ENCODE peak calls at places on chromosome 18, in seven cellular contexts. Q, Y, I, A, L, M and V are unnamed samples. For H3K4me1, the result is how much of the 10 kb centered on the place peaks cover.

GRCh38 chr18:63342206-63342605 is 22.6 kb upstream of the BCL2 start:
- DNase-seq in A (no peak), I (no peak), L (peak), Y (no peak), Q (no peak), M (no peak), V (no peak)

GRCh38 chr18:64678048-64678447 is 529.2 kb upstream of the LINC00305 start:
- DNase-seq in Y (no peak), M (no peak), L (no peak), Q (no peak), I (no peak), A (no peak), V (no peak)

GRCh38 chr18:25350561-25351201 is 1.3 kb downstream of the ZNF521 start:
- DNase-seq in M (no peak), A (peak), I (peak), L (peak), Y (peak), Q (no peak), V (peak)

GRCh38 chr18:47767699-47768098 is 162.8 kb downstream of the SMAD2 start:
- DNase-seq in L (no peak), M (no peak), I (no peak), Q (no peak), A (no peak), Y (no peak), V (no peak)

GRCh38 chr18:79904357-79905147 is 46.9 kb downstream of the SLC66A2 start:
- DNase-seq in M (no peak), Q (no peak), I (no peak), L (no peak), A (no peak), Y (peak), V (peak)

GRCh38 chr18:50662177-50662576 is 102.3 kb downstream of the MAPK4 start:
- DNase-seq in Q (no peak), A (no peak), L (no peak), M (no peak), I (no peak), Y (no peak), V (no peak)

GRCh38 chr18:46039967-46040746 is 31.9 kb downstream of the PSTPIP2 start:
- DNase-seq in Y (no peak), L (no peak), M (no peak), Q (no peak), A (no peak), I (no peak), V (no peak)

GRCh38 chr18:3603460-3604259 is 153.7 kb downstream of the TGIF1 start:
- DNase-seq in M (peak), Q (no peak), I (no peak), Y (no peak), A (peak), L (peak), V (no peak)

GRCh38 chr18:51514128-51514527 is 316.6 kb upstream of the MEX3C start:
- DNase-seq in L (no peak), Q (no peak), Y (no peak), M (no peak), A (no peak), I (no peak), V (no peak)

GRCh38 chr18:70459251-70459650 is 170.4 kb downstream of the SOCS6 start:
- DNase-seq in L (no peak), Y (no peak), M (no peak), Q (no peak), A (no peak), I (no peak), V (no peak)

GRCh38 chr18:22971038-22971437 is 37.9 kb downstream of the RBBP8 start:
- DNase-seq in I (no peak), L (no peak), A (no peak), M (no peak), Q (no peak), Y (no peak), V (no peak)

GRCh38 chr18:50622865-50623393 is 63.0 kb downstream of the MAPK4 start:
- DNase-seq in Y (no peak), I (no peak), Q (no peak), L (no peak), A (no peak), M (no peak), V (no peak)

GRCh38 chr18:54825626-54826344 is 2.5 kb upstream of the RAB27B start:
- DNase-seq in L (no peak), Q (no peak), A (no peak), Y (no peak), M (no peak), I (no peak), V (no peak)

GRCh38 chr18:76232813-76233212 is 262.2 kb downstream of the ZNF516 start:
- DNase-seq in Q (no peak), I (no peak), A (no peak), M (no peak), L (no peak), Y (no peak), V (no peak)

GRCh38 chr18:21444465-21445023 is 156.0 kb downstream of the ESCO1 start:
- DNase-seq in L (no peak), Y (no peak), M (peak), Q (no peak), A (no peak), I (peak), V (no peak)

GRCh38 chr18:4241218-4241617 is 213.9 kb downstream of the DLGAP1 start:
- DNase-seq in M (no peak), Q (no peak), Y (no peak), L (no peak), I (no peak), A (no peak), V (no peak)

GRCh38 chr18:48613589-48613988 is 74.8 kb downstream of the CTIF start:
- DNase-seq in Q (no peak), Y (peak), M (no peak), I (peak), L (peak), A (peak), V (peak)

GRCh38 chr18:57819671-57820460 is 16.8 kb upstream of the ATP8B1 start:
- DNase-seq in L (peak), I (peak), M (no peak), Q (no peak), A (no peak), Y (peak), V (peak)

GRCh38 chr18:56238576-56238975 is 399.8 kb downstream of the TXNL1 start:
- DNase-seq in Q (no peak), L (no peak), Y (no peak), I (no peak), M (no peak), A (no peak), V (no peak)

GRCh38 chr18:37261988-37262387 is 303.6 kb downstream of the CELF4 start:
- DNase-seq in M (no peak), Q (no peak), Y (no peak), A (peak), I (no peak), L (no peak), V (peak)

GRCh38 chr18:50862401-50862800 is 16.5 kb upstream of the ME2 start:
- DNase-seq in M (no peak), Y (peak), L (no peak), Q (no peak), I (no peak), A (no peak), V (no peak)

DNA sequence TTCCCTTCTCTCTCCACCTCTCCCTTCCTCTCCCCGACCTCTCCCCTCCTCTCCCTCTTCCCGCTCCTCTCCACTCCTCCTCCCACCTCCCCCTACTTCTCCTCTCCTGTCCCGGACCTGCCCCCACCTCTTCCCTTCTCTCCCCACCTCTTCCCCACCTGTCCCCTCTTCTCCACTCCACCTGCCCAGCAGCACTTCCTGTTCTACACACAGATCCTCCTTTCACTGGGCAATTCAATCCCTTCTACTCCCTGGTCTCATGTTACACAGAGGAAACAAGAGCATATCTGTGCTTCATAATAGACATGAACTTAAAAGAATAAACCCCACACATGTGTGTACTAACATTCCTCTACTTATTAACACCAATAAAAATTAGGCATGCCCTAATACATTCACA is 34.8 kb downstream of the TIMM21 start:
- DNase-seq in M (no peak), A (no peak), Q (no peak), L (no peak), Y (no peak), I (no peak), V (no peak)
- H3K27ac ChIP-seq in M (no peak), A (no peak), Q (no peak), L (no peak), Y (no peak), I (no peak), V (no peak)

GRCh38 chr18:2535419-2535910 is 35.8 kb downstream of the METTL4 start:
- DNase-seq in L (no peak), I (no peak), Q (no peak), M (no peak), A (no peak), Y (no peak), V (no peak)
- H3K4me1 ChIP-seq in L (under half), I (under half), Q (under half), M (under half), A (under half), Y (under half), V (under half)

GRCh38 chr18:35971661-35972196 is 750 bp upstream of the RMP24 start:
- DNase-seq in L (no peak), I (no peak), A (no peak), M (no peak), Y (no peak), Q (no peak), V (no peak)

GRCh38 chr18:35974181-35974580 is 1.7 kb downstream of the RMP24 start:
- DNase-seq in A (no peak), M (no peak), I (no peak), L (no peak), Y (no peak), Q (no peak), V (no peak)

GRCh38 chr18:35969676-35970075 is 2.8 kb upstream of the RMP24 start:
- DNase-seq in Y (no peak), A (no peak), I (no peak), Q (no peak), M (no peak), L (no peak), V (no peak)

GRCh38 chr18:35972197-35973000 is at the start of gene RMP24:
- DNase-seq in I (peak), L (peak), Y (peak), Q (peak), M (peak), A (peak), V (peak)

GRCh38 chr18:35973650-35974049 is 1.2 kb downstream of the RMP24 start:
- DNase-seq in M (no peak), A (no peak), Y (no peak), L (no peak), I (no peak), Q (no peak), V (no peak)
- H3K27ac ChIP-seq in M (no peak), A (no peak), Y (no peak), L (no peak), I (no peak), Q (peak), V (no peak)

DNA sequence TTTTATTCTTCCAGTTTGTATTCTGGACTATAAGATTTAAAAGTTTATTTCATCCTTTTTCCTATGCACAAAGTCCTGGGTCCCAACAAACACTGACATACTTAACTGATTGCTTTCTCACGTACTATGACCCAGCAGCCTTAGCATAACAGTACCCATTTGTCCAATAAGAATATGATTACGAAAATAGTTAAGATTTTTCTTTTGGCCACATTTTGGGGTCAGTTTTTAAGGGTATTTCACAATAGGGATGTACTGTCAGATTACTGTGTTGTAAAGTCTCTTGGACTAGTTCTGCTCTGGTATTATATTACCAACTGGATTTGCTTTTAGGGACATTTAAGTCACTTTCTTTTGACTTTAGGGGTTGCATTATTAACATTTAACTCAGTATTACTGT is 46.1 kb downstream of the TTC39C start:
- DNase-seq in Q (no peak), I (no peak), Y (no peak), L (no peak), A (no peak), M (no peak), V (no peak)
- H3K4me1 ChIP-seq in Q (under half), I (under half), Y (under half), L (under half), A (under half), M (under half), V (under half)

GRCh38 chr18:7618821-7619410 is 51.8 kb downstream of the PTPRM start:
- DNase-seq in Q (no peak), L (no peak), M (no peak), A (no peak), Y (no peak), I (no peak), V (no peak)
- H3K27ac ChIP-seq in Q (no peak), L (no peak), M (no peak), A (no peak), Y (peak), I (no peak), V (no peak)

GRCh38 chr18:35491689-35492077 is 6.1 kb downstream of the INO80C start:
- DNase-seq in L (no peak), I (no peak), Y (no peak), A (no peak), Q (no peak), M (no peak), V (no peak)
- H3K4me1 ChIP-seq in L (under half), I (under half), Y (under half), A (under half), Q (under half), M (under half), V (under half)

GRCh38 chr18:59300676-59301285 is 17.7 kb downstream of the CPLX4 start:
- DNase-seq in Y (no peak), Q (no peak), L (no peak), M (no peak), A (no peak), I (no peak), V (no peak)
- H3K27ac ChIP-seq in Y (no peak), Q (no peak), L (no peak), M (no peak), A (no peak), I (no peak), V (no peak)

DNA sequence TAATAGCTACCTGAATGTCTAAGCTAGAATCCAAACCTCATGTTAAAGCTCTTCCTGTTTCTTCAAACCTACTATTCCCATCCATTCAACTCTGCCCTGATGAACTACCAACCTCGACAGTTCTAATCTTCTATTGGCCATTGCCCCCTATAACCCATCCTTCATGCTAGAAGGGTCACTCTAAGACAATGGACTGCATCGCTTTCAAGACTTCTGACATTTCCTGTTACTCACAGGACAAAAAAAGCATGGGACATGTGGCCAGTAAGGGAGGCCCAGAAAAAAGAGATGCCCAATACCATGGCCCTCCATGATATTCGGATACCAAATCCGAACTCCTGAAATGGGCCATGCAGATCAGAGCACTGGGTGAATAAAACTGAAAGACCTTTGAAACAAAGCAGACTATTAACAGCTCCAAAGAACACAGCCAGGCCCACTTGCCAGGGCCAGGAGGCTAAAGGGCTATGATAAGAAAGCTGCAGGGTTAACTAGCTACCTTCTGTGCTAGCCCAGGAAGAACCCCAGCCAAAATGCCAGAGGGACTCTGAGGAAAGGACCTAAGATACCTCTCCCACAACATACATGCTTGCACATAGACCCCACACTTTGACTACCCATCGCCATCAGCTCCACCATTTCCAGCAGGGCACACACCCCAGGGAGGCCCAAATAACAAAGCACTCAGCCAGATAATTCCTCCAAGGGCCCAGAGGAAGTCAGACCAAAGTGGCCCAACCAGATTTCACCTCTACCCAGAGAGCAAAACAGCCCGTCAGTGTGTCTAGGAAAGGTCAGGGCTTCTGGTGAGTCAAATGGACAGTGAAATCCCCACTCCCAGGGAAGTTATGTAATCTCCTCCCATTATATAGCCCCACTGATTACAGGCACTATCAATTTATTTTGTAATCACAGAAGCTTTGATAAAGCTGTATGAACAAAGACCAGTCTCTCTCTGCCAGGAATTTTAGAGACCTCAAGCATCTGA is 4.3 kb downstream of the B4GALT6 start:
- DNase-seq in I (peak), Q (no peak), Y (no peak), M (no peak), L (peak), A (no peak), V (no peak)
- H3K4me1 ChIP-seq in I (under half), Q (under half), Y (under half), M (under half), L (under half), A (under half), V (under half)